ENCODE peak calls at places on chromosomes 11 and 22, in six cellular contexts. W is gastrocnemius medialis, K is astrocyte of the spinal cord, X is HCT116, C is cardiac fibroblast, T is lower lobe of right lung. B is an unnamed sample.

GRCh38 chr11:113248702-113249490 is 65.5 kb upstream of the TTC12 start:
- DNase-seq in W (no peak), K (no peak), X (no peak), C (no peak), T (no peak), B (no peak)

GRCh38 chr11:76856571-76856970 is 4.1 kb upstream of the ACER3 start:
- DNase-seq in W (no peak), K (no peak), X (no peak), C (no peak), T (no peak), B (no peak)

GRCh38 chr11:117876341-117877119 is at the start of gene FXYD6:
- DNase-seq in W (no peak), K (peak; percentile 11), X (no peak), C (no peak), T (no peak), B (no peak)

GRCh38 chr11:47714554-47715081 is 551 bp downstream of the AGBL2 start:
- DNase-seq in W (no peak), K (peak; percentile 16), X (no peak), C (peak; percentile 28), T (no peak), B (no peak)

GRCh38 chr11:72975778-72976520 is 161.7 kb downstream of the ATG16L2 start:
- DNase-seq in W (no peak), K (peak; percentile 88), X (no peak), C (peak; percentile 93), T (no peak), B (peak; percentile 33)

GRCh38 chr11:109864161-109864661 is 229.0 kb upstream of the ZC3H12C start:
- DNase-seq in W (no peak), K (no peak), X (peak; percentile 75), C (no peak), T (no peak), B (peak; percentile 73)

GRCh38 chr11:13891911-13892310 is 70.6 kb upstream of the SPON1 start:
- DNase-seq in W (no peak), K (no peak), X (no peak), C (no peak), T (no peak), B (no peak)

GRCh38 chr22:39349506-39349966 is 255 bp upstream of the SYNGR1 start:
- DNase-seq in W (no peak), K (no peak), X (no peak), C (no peak), T (peak; percentile 48), B (peak; percentile 52)

GRCh38 chr22:38467904-38468760 is at the start of gene KDELR3:
- DNase-seq in W (no peak), K (peak; percentile 55), X (peak; percentile 15), C (peak; percentile 68), T (peak; percentile 77), B (peak; percentile 65)

GRCh38 chr22:45308624-45309421 is 911 bp upstream of the FAM118A start:
- DNase-seq in W (no peak), K (no peak), X (peak; percentile 23), C (no peak), T (no peak), B (no peak)

GRCh38 chr11:65649656-65650546 is 12.0 kb downstream of the SIPA1 start:
- DNase-seq in W (no peak), K (no peak), X (no peak), C (no peak), T (no peak), B (peak; percentile 4)

GRCh38 chr22:44963055-44963454 is 46.8 kb downstream of the PHF21B start:
- DNase-seq in W (no peak), K (no peak), X (no peak), C (no peak), T (no peak), B (no peak)

GRCh38 chr11:21511835-21512440 is 680.9 kb upstream of the ANO5 start:
- DNase-seq in W (no peak), K (peak; percentile 45), X (peak; percentile 3), C (peak; percentile 52), T (peak; percentile 69), B (no peak)

GRCh38 chr11:46210133-46210636 is 67.3 kb upstream of the CREB3L1 start:
- DNase-seq in W (no peak), K (peak; percentile 28), X (no peak), C (peak; percentile 89), T (no peak), B (no peak)

GRCh38 chr11:92050305-92050704 is 174.3 kb upstream of the FAT3 start:
- DNase-seq in W (no peak), K (no peak), X (no peak), C (no peak), T (no peak), B (no peak)

GRCh38 chr11:92045325-92045724 is 179.3 kb upstream of the FAT3 start:
- DNase-seq in W (no peak), K (no peak), X (no peak), C (no peak), T (no peak), B (no peak)

GRCh38 chr11:92048415-92048814 is 176.2 kb upstream of the FAT3 start:
- DNase-seq in W (no peak), K (no peak), X (no peak), C (no peak), T (no peak), B (no peak)

GRCh38 chr11:92046103-92046502 is 178.5 kb upstream of the FAT3 start:
- DNase-seq in W (no peak), K (no peak), X (no peak), C (no peak), T (no peak), B (no peak)
- TF ChIP-seq CTCF in W (no peak), K (no peak), X (no peak), C (no peak), T (no peak), B (no peak)

GRCh38 chr22:28408702-28409101 is 270.9 kb downstream of the TTC28 start:
- DNase-seq in W (no peak), K (no peak), X (no peak), C (no peak), T (no peak), B (no peak)

GRCh38 chr22:28407645-28408044 is 272.0 kb downstream of the TTC28 start:
- DNase-seq in W (no peak), K (no peak), X (no peak), C (no peak), T (no peak), B (no peak)

GRCh38 chr22:28413612-28414011 is 266.0 kb downstream of the TTC28 start:
- DNase-seq in W (no peak), K (no peak), X (no peak), C (no peak), T (no peak), B (no peak)

GRCh38 chr22:28411125-28411524 is 268.5 kb downstream of the TTC28 start:
- DNase-seq in W (no peak), K (no peak), X (no peak), C (no peak), T (no peak), B (no peak)

DNA sequence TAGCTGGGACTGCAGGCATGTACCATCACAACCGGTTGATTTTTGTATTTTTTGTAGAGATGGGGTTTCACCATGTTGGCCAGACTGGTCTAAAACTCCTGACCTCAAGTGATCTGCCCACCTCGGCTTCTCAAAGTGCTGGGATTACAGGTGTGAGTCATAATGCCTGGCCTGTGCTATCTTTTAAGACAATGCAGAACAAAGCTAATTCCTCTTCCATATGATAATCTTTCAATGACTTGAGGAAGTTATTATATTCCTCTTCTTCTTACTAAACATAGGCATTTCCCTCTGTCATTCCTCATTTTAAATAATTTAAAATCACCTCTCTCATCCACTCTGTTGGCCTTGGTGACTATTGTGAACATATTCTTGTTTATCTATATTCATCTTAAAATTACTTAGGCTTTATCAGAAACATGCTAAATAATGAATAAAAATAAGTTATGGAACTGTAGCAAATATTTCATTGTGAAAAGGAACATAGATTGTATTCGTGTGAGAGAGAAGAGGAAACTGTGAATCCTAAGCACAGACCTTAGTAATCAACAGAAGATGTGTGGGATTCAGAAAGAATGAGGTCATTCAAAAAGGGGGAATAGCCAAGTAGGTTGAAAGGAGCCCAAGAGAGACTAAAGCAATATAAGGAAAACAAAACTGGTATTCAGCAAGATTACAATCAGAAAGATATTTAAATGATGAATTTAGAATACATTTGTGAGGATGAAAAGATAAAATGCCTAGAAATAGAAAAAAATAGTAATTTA is 269.4 kb downstream of the TTC28 start:
- DNase-seq in W (no peak), K (peak; percentile 61), X (no peak), C (peak; percentile 68), T (no peak), B (no peak)
- H3K4me3 ChIP-seq in W (no peak overlapping the region), K (no peak overlapping the region), X (no peak overlapping the region), C (no peak overlapping the region), T (no peak overlapping the region), B (no peak overlapping the region)

GRCh38 chr11:133070790-133071189 is 461.5 kb downstream of the OPCML start:
- DNase-seq in W (no peak), K (no peak), X (no peak), C (no peak), T (no peak), B (no peak)
- TF ChIP-seq CTCF in W (no peak), K (no peak), X (no peak), C (no peak), T (no peak), B (no peak)

DNA sequence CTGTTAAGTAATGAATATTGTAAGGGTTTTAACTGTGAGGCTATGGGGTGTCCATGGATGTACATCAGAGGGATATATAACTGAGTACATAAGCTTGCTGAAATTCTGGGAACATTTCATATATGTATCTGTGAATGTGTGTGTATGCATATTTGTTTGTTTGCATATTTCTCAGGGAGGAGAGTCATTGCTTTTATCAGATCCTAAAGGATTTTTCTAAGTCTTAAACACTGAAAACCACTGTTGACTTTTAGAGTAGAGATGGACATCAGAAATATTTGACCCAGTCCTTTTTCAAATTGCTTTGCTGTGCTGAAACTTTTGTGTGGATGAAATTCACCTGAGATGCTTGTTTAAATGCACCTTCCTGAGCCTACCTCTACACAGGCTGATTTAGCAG is 410.6 kb downstream of the METTL15 start:
- DNase-seq in W (no peak), K (no peak), X (no peak), C (no peak), T (no peak), B (no peak)
- H3K4me3 ChIP-seq in W (no peak overlapping the region), K (no peak overlapping the region), X (no peak overlapping the region), C (no peak overlapping the region), T (no peak overlapping the region), B (no peak overlapping the region)

GRCh38 chr11:34360056-34360455 is 2.2 kb upstream of the ABTB2 start:
- DNase-seq in W (no peak), K (no peak), X (no peak), C (no peak), T (no peak), B (no peak)

GRCh38 chr11:34359548-34359891 is 1.7 kb upstream of the ABTB2 start:
- DNase-seq in W (no peak), K (no peak), X (peak; percentile 21), C (no peak), T (no peak), B (no peak)

GRCh38 chr11:34366522-34366921 is 8.7 kb upstream of the ABTB2 start:
- DNase-seq in W (no peak), K (no peak), X (peak; percentile 73), C (peak; percentile 67), T (peak; percentile 54), B (no peak)

GRCh38 chr11:34364102-34364501 is 6.3 kb upstream of the ABTB2 start:
- DNase-seq in W (no peak), K (peak; percentile 54), X (no peak), C (peak; percentile 48), T (no peak), B (no peak)

GRCh38 chr11:34363363-34364084 is 5.7 kb upstream of the ABTB2 start:
- DNase-seq in W (no peak), K (no peak), X (no peak), C (no peak), T (no peak), B (no peak)
- TF ChIP-seq CTCF in W (no peak), K (no peak), X (no peak), C (no peak), T (no peak), B (no peak)

B was measured in GM06990.